ENCODE peak calls at places on chromosome 17, in six cellular contexts. Q, V, J, S, E and C are unnamed samples.

GRCh38 chr17:35163886-35164285 is 16.3 kb downstream of the UNC45B start:
- DNase-seq in Q (no peak), V (no peak), J (no peak), S (no peak), E (no peak), C (no peak)

GRCh38 chr17:43540821-43541674 is 5.1 kb downstream of the ETV4 start:
- DNase-seq in Q (no peak), V (no peak), J (no peak), S (no peak), E (no peak), C (no peak)

GRCh38 chr17:48011405-48012150 is 26.0 kb downstream of the COPZ2 start:
- DNase-seq in Q (no peak), V (peak), J (peak), S (peak), E (peak), C (no peak)

GRCh38 chr17:5584383-5584951 is at the start of gene NLRP1:
- DNase-seq in Q (peak), V (peak), J (peak), S (peak), E (peak), C (peak)

GRCh38 chr17:2146132-2146871 is 91.4 kb downstream of the HIC1 start:
- DNase-seq in Q (no peak), V (no peak), J (no peak), S (no peak), E (no peak), C (no peak)

GRCh38 chr17:28985950-28986713 is 19.7 kb downstream of the SEZ6 start:
- DNase-seq in Q (no peak), V (no peak), J (no peak), S (no peak), E (no peak), C (no peak)

GRCh38 chr17:63843387-63844292 is 1.2 kb upstream of the SMARCD2 start:
- DNase-seq in Q (no peak), V (peak), J (peak), S (peak), E (no peak), C (peak)

GRCh38 chr17:6138761-6139446 is 68.7 kb downstream of the WSCD1 start:
- DNase-seq in Q (no peak), V (no peak), J (no peak), S (no peak), E (no peak), C (no peak)

GRCh38 chr17:36808181-36808661 is 129.1 kb upstream of the LHX1 start:
- DNase-seq in Q (no peak), V (no peak), J (no peak), S (no peak), E (no peak), C (no peak)

GRCh38 chr17:6110592-6110991 is 40.4 kb downstream of the WSCD1 start:
- DNase-seq in Q (no peak), V (no peak), J (no peak), S (no peak), E (no peak), C (peak)

GRCh38 chr17:67785122-67785477 is 40.2 kb upstream of the BPTF start:
- DNase-seq in Q (no peak), V (no peak), J (no peak), S (no peak), E (no peak), C (no peak)

GRCh38 chr17:82936768-82937171 is 96.9 kb upstream of the ZNF750 start:
- DNase-seq in Q (no peak), V (no peak), J (no peak), S (no peak), E (no peak), C (no peak)

GRCh38 chr17:10127819-10128375 is 70.5 kb downstream of the GAS7 start:
- DNase-seq in Q (no peak), V (no peak), J (peak), S (no peak), E (peak), C (no peak)

GRCh38 chr17:8485491-8485890 is 49.8 kb downstream of the NDEL1 start:
- DNase-seq in Q (no peak), V (no peak), J (no peak), S (no peak), E (no peak), C (no peak)

GRCh38 chr17:30093463-30094147 is 23.0 kb upstream of the NSRP1 start:
- DNase-seq in Q (no peak), V (peak), J (peak), S (peak), E (no peak), C (peak)

GRCh38 chr17:48103379-48103715 is 2.1 kb upstream of the CBX1 start:
- DNase-seq in Q (no peak), V (no peak), J (no peak), S (no peak), E (no peak), C (no peak)

GRCh38 chr17:45127583-45128300 is 4.6 kb downstream of the PLCD3 start:
- DNase-seq in Q (no peak), V (no peak), J (peak), S (no peak), E (no peak), C (no peak)

GRCh38 chr17:66637491-66637890 is 197.4 kb upstream of the CACNG5 start:
- DNase-seq in Q (no peak), V (no peak), J (no peak), S (no peak), E (no peak), C (no peak)

GRCh38 chr17:64202683-64203430 is 60.2 kb downstream of the TEX2 start:
- DNase-seq in Q (no peak), V (no peak), J (peak), S (peak), E (peak), C (peak)

GRCh38 chr17:8698142-8699050 is 46.2 kb downstream of the CCDC42 start:
- DNase-seq in Q (no peak), V (no peak), J (peak), S (no peak), E (no peak), C (peak)

GRCh38 chr17:55208078-55208812 is 56.5 kb upstream of the HLF start:
- DNase-seq in Q (no peak), V (no peak), J (no peak), S (no peak), E (no peak), C (no peak)

GRCh38 chr17:15947331-15947730 is 2.4 kb downstream of the ADORA2B start:
- DNase-seq in Q (no peak), V (no peak), J (peak), S (no peak), E (no peak), C (peak)

GRCh38 chr17:56247816-56248215 is 94.5 kb downstream of the ANKFN1 start:
- DNase-seq in Q (no peak), V (no peak), J (no peak), S (no peak), E (no peak), C (no peak)

GRCh38 chr17:46072998-46073397 is 73.9 kb downstream of the STH start:
- DNase-seq in Q (no peak), V (no peak), J (peak), S (no peak), E (peak), C (peak)

GRCh38 chr17:78214016-78214705 is at the start of gene BIRC5:
- DNase-seq in Q (peak), V (peak), J (peak), S (peak), E (peak), C (peak)